ENCODE peak calls at places on chromosomes 16 and 17, in five cellular contexts. I is aorta; E is CD4-positive, CD25-positive, alpha-beta regulatory T cell; G is small intestine; J is keratinocyte. S is an unnamed sample. For H3K4me1, the result is how much of the 10 kb centered on the place peaks cover.

GRCh38 chr16:23902223-23903000 is 66.6 kb downstream of the PRKCB start:
- DNase-seq in E (no peak), G (no peak), I (no peak), J (no peak), S (no peak)

GRCh38 chr16:72291531-72291981 is 119.6 kb upstream of the PMFBP1 start:
- DNase-seq in E (no peak), J (peak), G (peak), I (no peak), S (no peak)

GRCh38 chr17:42122371-42123303 is at the start of gene HSPB9:
- DNase-seq in J (no peak), G (peak), I (peak), E (no peak), S (peak)

GRCh38 chr16:81567987-81568748 is 123.6 kb downstream of the CMIP start:
- DNase-seq in I (peak), J (no peak), G (peak), E (no peak), S (no peak)

GRCh38 chr16:8512941-8513624 is 77.2 kb downstream of the TMEM114 start:
- DNase-seq in G (no peak), I (no peak), J (no peak), E (no peak), S (no peak)

GRCh38 chr16:23245268-23245667 is 56.8 kb upstream of the SCNN1B start:
- DNase-seq in G (no peak), I (peak), J (no peak), E (no peak), S (no peak)

GRCh38 chr17:19009970-19010369 is 5.4 kb upstream of the FAM83G start:
- DNase-seq in E (no peak), J (no peak), G (no peak), I (no peak), S (peak)

GRCh38 chr16:48525201-48526057 is 84.6 kb downstream of the N4BP1 start:
- DNase-seq in E (no peak), J (no peak), I (peak), G (no peak), S (no peak)

GRCh38 chr17:10073905-10074304 is 124.5 kb downstream of the GAS7 start:
- DNase-seq in G (no peak), E (no peak), J (no peak), I (peak), S (no peak)
- H3K27ac ChIP-seq in G (no peak), E (no peak), J (no peak), I (no peak), S (no peak)

GRCh38 chr16:69243479-69243878 is 56.5 kb downstream of the SNTB2 start:
- DNase-seq in E (no peak), I (no peak), G (no peak), J (no peak), S (no peak)

GRCh38 chr16:69236319-69236718 is 49.4 kb downstream of the SNTB2 start:
- DNase-seq in J (no peak), I (no peak), G (no peak), E (no peak), S (no peak)

GRCh38 chr16:69241911-69242310 is 54.9 kb downstream of the SNTB2 start:
- DNase-seq in E (no peak), I (no peak), J (no peak), G (no peak), S (no peak)

GRCh38 chr16:69244336-69244735 is 57.4 kb downstream of the SNTB2 start:
- DNase-seq in I (no peak), E (no peak), G (no peak), J (no peak), S (no peak)

GRCh38 chr16:69240336-69240735 is 53.4 kb downstream of the SNTB2 start:
- DNase-seq in E (no peak), I (no peak), J (no peak), G (no peak), S (no peak)
- H3K4me3 ChIP-seq in E (no peak), I (no peak), J (no peak), G (no peak), S (no peak)

GRCh38 chr16:67447508-67448076 is 16.7 kb downstream of the HSD11B2 start:
- DNase-seq in E (peak), I (no peak), G (peak), J (no peak), S (no peak)

GRCh38 chr16:67445441-67445912 is 14.6 kb downstream of the HSD11B2 start:
- DNase-seq in G (peak), I (no peak), E (no peak), J (no peak), S (no peak)

GRCh38 chr16:67446968-67447507 is 16.1 kb downstream of the HSD11B2 start:
- DNase-seq in I (no peak), E (no peak), G (no peak), J (no peak), S (no peak)

GRCh38 chr16:67445126-67445426 is 14.2 kb downstream of the HSD11B2 start:
- DNase-seq in G (no peak), E (no peak), I (no peak), J (no peak), S (no peak)

GRCh38 chr16:67445913-67446907 is 15.3 kb downstream of the HSD11B2 start:
- DNase-seq in E (no peak), J (no peak), I (no peak), G (peak), S (no peak)
- H3K4me1 ChIP-seq in E (under half), J (under half), I (under half), G (under half), S (half or more)

GRCh38 chr17:1558401-1558800 is 4.2 kb downstream of the PITPNA start:
- DNase-seq in J (no peak), E (no peak), I (no peak), G (no peak), S (no peak)
- H3K27ac ChIP-seq in J (no peak), E (no peak), I (no peak), G (no peak), S (no peak)

DNA sequence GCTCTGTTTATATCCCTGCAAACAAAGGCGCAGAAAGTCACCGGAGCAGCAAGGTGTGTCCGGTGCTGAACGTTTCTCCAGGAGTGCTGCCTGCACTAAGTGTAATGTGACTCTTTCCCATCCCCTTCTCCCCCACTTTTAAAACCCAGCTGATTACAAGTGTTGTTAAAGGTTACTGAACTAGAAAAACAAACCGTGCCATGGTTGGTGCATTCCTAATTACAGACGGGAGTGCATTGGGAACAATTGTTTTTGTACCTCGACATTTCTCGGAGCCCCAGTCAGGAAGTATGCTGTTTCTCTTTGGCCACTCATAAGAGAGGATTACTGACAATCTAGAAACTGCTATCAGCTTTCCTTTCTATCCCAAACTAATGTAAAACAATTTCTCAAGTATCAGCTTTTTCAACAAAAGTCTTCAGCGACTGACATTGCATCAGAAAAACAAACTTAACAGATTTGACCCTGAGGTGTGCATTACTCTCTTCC is 441.0 kb upstream of the SALL1 start:
- DNase-seq in J (no peak), E (no peak), G (no peak), I (no peak), S (no peak)
- H3K4me3 ChIP-seq in J (no peak), E (no peak), G (no peak), I (no peak), S (no peak)

GRCh38 chr17:77096570-77097214 is 44.1 kb upstream of the SEC14L1 start:
- DNase-seq in I (no peak), J (no peak), E (no peak), G (peak), S (no peak)

GRCh38 chr17:77097772-77098171 is 43.0 kb upstream of the SEC14L1 start:
- DNase-seq in I (no peak), J (no peak), E (no peak), G (no peak), S (no peak)

GRCh38 chr17:77101521-77102410 is 39.0 kb upstream of the SEC14L1 start:
- DNase-seq in J (no peak), E (no peak), I (no peak), G (no peak), S (no peak)

GRCh38 chr17:77100009-77100408 is 40.8 kb upstream of the SEC14L1 start:
- DNase-seq in J (no peak), E (no peak), I (peak), G (no peak), S (peak)

DNA sequence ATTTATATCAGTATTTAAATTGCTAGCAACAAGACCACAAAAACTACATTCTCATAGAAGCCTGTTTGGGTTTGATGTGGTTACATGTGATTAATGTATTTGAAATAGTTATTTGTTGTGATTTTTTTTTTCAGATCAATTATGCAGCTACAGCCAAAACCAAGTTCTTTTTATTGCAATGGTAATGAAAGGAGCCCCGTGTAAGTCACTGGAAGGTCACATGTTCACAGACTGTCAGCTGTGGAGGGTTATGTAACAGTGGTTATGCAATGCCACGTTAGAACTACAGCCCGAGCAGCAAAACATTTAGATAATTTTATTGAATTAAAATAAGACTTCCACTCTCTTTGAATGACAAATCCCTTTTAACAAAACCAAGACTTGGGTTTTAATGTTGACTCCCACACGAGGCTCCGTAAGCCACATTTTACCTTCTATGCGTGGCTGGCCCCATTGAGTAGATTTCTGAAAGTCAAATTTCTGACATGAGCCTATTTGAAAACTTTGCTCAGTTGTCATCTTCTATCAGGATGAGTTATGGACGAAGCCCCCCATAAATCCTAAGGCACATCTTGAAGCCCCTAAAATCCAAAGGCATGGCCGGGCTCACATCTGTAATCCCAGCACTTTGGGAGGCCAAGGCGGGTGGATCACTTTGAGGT is 41.8 kb upstream of the SEC14L1 start:
- DNase-seq in I (no peak), J (no peak), E (peak), G (peak), S (no peak)
- H3K4me1 ChIP-seq in I (under half), J (under half), E (under half), G (under half), S (under half)

GRCh38 chr17:37689317-37689716 is 46.1 kb upstream of the DDX52 start:
- DNase-seq in E (no peak), G (no peak), J (no peak), I (no peak), S (no peak)
- H3K27ac ChIP-seq in E (no peak), G (no peak), J (no peak), I (no peak), S (no peak)

GRCh38 chr16:582614-583331 is 7.1 kb upstream of the RAB40C start:
- DNase-seq in I (no peak), J (no peak), E (no peak), G (no peak), S (no peak)
- H3K4me3 ChIP-seq in I (no peak), J (no peak), E (no peak), G (no peak), S (no peak)

GRCh38 chr17:37147301-37147812 is 198.6 kb downstream of the AATF start:
- DNase-seq in E (no peak), J (no peak), I (no peak), G (peak), S (no peak)
- H3K4me1 ChIP-seq in E (under half), J (under half), I (under half), G (under half), S (under half)

GRCh38 chr17:51056813-51057510 is 63.7 kb downstream of the SPAG9 start:
- DNase-seq in G (peak), I (no peak), E (no peak), J (peak), S (no peak)
- H3K27ac ChIP-seq in G (peak), I (peak), E (no peak), J (peak), S (peak)

S was measured in lower lobe of right lung.